ENCODE peak calls at places on chromosomes 12 and 14, in four cellular contexts. F, T, D and H are unnamed samples.

GRCh38 chr14:59306775-59307174 is 118.3 kb downstream of the DAAM1 start:
- DNase-seq in D (no peak), T (no peak), F (peak), H (peak)

GRCh38 chr12:5163661-5164060 is 120.0 kb downstream of the KCNA5 start:
- DNase-seq in D (no peak), T (no peak), F (peak), H (no peak)

GRCh38 chr12:62703011-62703380 is 232.0 kb downstream of the PPM1H start:
- DNase-seq in D (no peak), F (peak), T (no peak), H (no peak)

GRCh38 chr14:102508410-102508773 is 1.2 kb downstream of the ANKRD9 start:
- DNase-seq in D (peak), T (no peak), F (no peak), H (no peak)

GRCh38 chr12:53068811-53069585 is 10.2 kb downstream of the SPRYD3 start:
- DNase-seq in F (no peak), T (no peak), D (no peak), H (peak)

GRCh38 chr12:13472690-13473089 is 276.2 kb downstream of the EMP1 start:
- DNase-seq in D (no peak), F (peak), T (no peak), H (peak)

GRCh38 chr14:57221931-57222330 is 46.8 kb downstream of the EXOC5 start:
- DNase-seq in T (no peak), D (no peak), F (no peak), H (no peak)

GRCh38 chr12:127381043-127381668 is 885.8 kb upstream of the TMEM132C start:
- DNase-seq in F (peak), D (peak), T (peak), H (peak)

GRCh38 chr14:71586131-71586893 is 345.9 kb upstream of the RGS6 start:
- DNase-seq in D (no peak), T (no peak), F (peak), H (peak)

GRCh38 chr12:64669270-64669842 is 59.1 kb downstream of the RASSF3 start:
- DNase-seq in D (peak), T (peak), F (no peak), H (peak)

GRCh38 chr14:102333395-102333794 is 13.8 kb downstream of the ZNF839 start:
- DNase-seq in D (no peak), T (no peak), F (no peak), H (no peak)

GRCh38 chr14:48598458-48598857 is 923.1 kb upstream of the MDGA2 start:
- DNase-seq in D (no peak), F (no peak), T (no peak), H (no peak)

GRCh38 chr12:41531147-41531829 is 343.2 kb downstream of the PDZRN4 start:
- DNase-seq in F (no peak), D (peak), T (no peak), H (no peak)